ENCODE peak calls at places on chromosomes 7 and 10, in six cellular contexts. One of them, this sample, is unnamed.

GRCh38 chr10:114635797-114636550 is 22.1 kb downstream of the ABLIM1 start:
- DNase-seq in mesenchymal stem cell: no peak
- DNase-seq in IMR-90: no peak
- DNase-seq in H1: no peak
- DNase-seq in neuronal stem cell: no peak
- DNase-seq in H9: no peak
- DNase-seq in this sample: no peak

GRCh38 chr7:29592866-29593265 is 29.2 kb downstream of the PRR15 start:
- DNase-seq in H1: no peak
- DNase-seq in mesenchymal stem cell: no peak
- DNase-seq in neuronal stem cell: no peak
- DNase-seq in H9: no peak
- DNase-seq in IMR-90: no peak
- DNase-seq in this sample: no peak

GRCh38 chr7:3243680-3244079 is 57.4 kb upstream of the SDK1 start:
- DNase-seq in H9: no peak
- DNase-seq in mesenchymal stem cell: no peak
- DNase-seq in H1: no peak
- DNase-seq in IMR-90: no peak
- DNase-seq in neuronal stem cell: no peak
- DNase-seq in this sample: no peak

GRCh38 chr7:63029207-63029522 is 969.5 kb upstream of the ZNF722 start:
- DNase-seq in H9: peak
- DNase-seq in H1: no peak
- DNase-seq in IMR-90: no peak
- DNase-seq in neuronal stem cell: no peak
- DNase-seq in mesenchymal stem cell: no peak
- DNase-seq in this sample: no peak

GRCh38 chr10:112435013-112435619 is 11.6 kb downstream of the ZDHHC6 start:
- DNase-seq in neuronal stem cell: no peak
- DNase-seq in mesenchymal stem cell: peak
- DNase-seq in H9: no peak
- DNase-seq in H1: no peak
- DNase-seq in IMR-90: peak
- DNase-seq in this sample: peak

GRCh38 chr7:12921751-12922345 is 234.4 kb downstream of the ARL4A start:
- DNase-seq in mesenchymal stem cell: no peak
- DNase-seq in neuronal stem cell: no peak
- DNase-seq in IMR-90: no peak
- DNase-seq in H1: no peak
- DNase-seq in H9: no peak
- DNase-seq in this sample: no peak

GRCh38 chr7:144384071-144384470 is 19.4 kb downstream of the NOBOX start:
- DNase-seq in neuronal stem cell: no peak
- DNase-seq in IMR-90: no peak
- DNase-seq in H1: no peak
- DNase-seq in mesenchymal stem cell: peak
- DNase-seq in H9: peak
- DNase-seq in this sample: peak

GRCh38 chr10:2279666-2280065 is 542.3 kb upstream of the ADARB2 start:
- DNase-seq in neuronal stem cell: peak
- DNase-seq in IMR-90: no peak
- DNase-seq in H1: no peak
- DNase-seq in H9: no peak
- DNase-seq in mesenchymal stem cell: no peak
- DNase-seq in this sample: no peak

GRCh38 chr7:130953193-130953592 is 219.2 kb upstream of the KLF14 start:
- DNase-seq in IMR-90: no peak
- DNase-seq in H1: no peak
- DNase-seq in mesenchymal stem cell: no peak
- DNase-seq in neuronal stem cell: no peak
- DNase-seq in H9: no peak
- DNase-seq in this sample: no peak

GRCh38 chr7:107492875-107493274 is 23.0 kb downstream of the GPR22 start:
- DNase-seq in neuronal stem cell: no peak
- DNase-seq in H9: no peak
- DNase-seq in H1: no peak
- DNase-seq in mesenchymal stem cell: no peak
- DNase-seq in IMR-90: no peak
- DNase-seq in this sample: no peak

GRCh38 chr10:26269754-26270153 is 53.2 kb downstream of the GAD2 start:
- DNase-seq in H9: no peak
- DNase-seq in neuronal stem cell: peak
- DNase-seq in H1: no peak
- DNase-seq in mesenchymal stem cell: no peak
- DNase-seq in IMR-90: no peak
- DNase-seq in this sample: peak

GRCh38 chr7:111650456-111650999 is 88.2 kb upstream of the IMMP2L start:
- DNase-seq in neuronal stem cell: no peak
- DNase-seq in H9: no peak
- DNase-seq in IMR-90: peak
- DNase-seq in mesenchymal stem cell: peak
- DNase-seq in H1: no peak
- DNase-seq in this sample: peak

GRCh38 chr10:13074562-13075451 is 25.2 kb upstream of the OPTN start:
- DNase-seq in H9: peak
- DNase-seq in H1: peak
- DNase-seq in mesenchymal stem cell: peak
- DNase-seq in IMR-90: peak
- DNase-seq in neuronal stem cell: peak
- DNase-seq in this sample: peak

GRCh38 chr10:60662917-60663614 is 115.2 kb upstream of the CDK1 start:
- DNase-seq in H9: no peak
- DNase-seq in H1: no peak
- DNase-seq in neuronal stem cell: no peak
- DNase-seq in mesenchymal stem cell: peak
- DNase-seq in IMR-90: peak
- DNase-seq in this sample: peak

GRCh38 chr10:84204122-84204521 is 9.8 kb downstream of the CDHR1 start:
- DNase-seq in H1: no peak
- DNase-seq in IMR-90: no peak
- DNase-seq in H9: peak
- DNase-seq in neuronal stem cell: no peak
- DNase-seq in mesenchymal stem cell: no peak
- DNase-seq in this sample: no peak

GRCh38 chr10:9869185-9869584 is 1148.5 kb upstream of the CELF2 start:
- DNase-seq in mesenchymal stem cell: no peak
- DNase-seq in H9: no peak
- DNase-seq in H1: no peak
- DNase-seq in neuronal stem cell: no peak
- DNase-seq in IMR-90: no peak
- DNase-seq in this sample: no peak

GRCh38 chr10:9860045-9860444 is 1157.6 kb upstream of the CELF2 start:
- DNase-seq in H9: no peak
- DNase-seq in neuronal stem cell: no peak
- DNase-seq in mesenchymal stem cell: no peak
- DNase-seq in IMR-90: peak
- DNase-seq in H1: no peak
- DNase-seq in this sample: no peak

GRCh38 chr10:9858816-9859215 is 1158.9 kb upstream of the CELF2 start:
- DNase-seq in H9: no peak
- DNase-seq in H1: no peak
- DNase-seq in mesenchymal stem cell: no peak
- DNase-seq in IMR-90: peak
- DNase-seq in neuronal stem cell: no peak
- DNase-seq in this sample: no peak

GRCh38 chr10:9868499-9868898 is 1149.2 kb upstream of the CELF2 start:
- DNase-seq in neuronal stem cell: no peak
- DNase-seq in H1: no peak
- DNase-seq in H9: no peak
- DNase-seq in mesenchymal stem cell: no peak
- DNase-seq in IMR-90: no peak
- DNase-seq in this sample: no peak

DNA sequence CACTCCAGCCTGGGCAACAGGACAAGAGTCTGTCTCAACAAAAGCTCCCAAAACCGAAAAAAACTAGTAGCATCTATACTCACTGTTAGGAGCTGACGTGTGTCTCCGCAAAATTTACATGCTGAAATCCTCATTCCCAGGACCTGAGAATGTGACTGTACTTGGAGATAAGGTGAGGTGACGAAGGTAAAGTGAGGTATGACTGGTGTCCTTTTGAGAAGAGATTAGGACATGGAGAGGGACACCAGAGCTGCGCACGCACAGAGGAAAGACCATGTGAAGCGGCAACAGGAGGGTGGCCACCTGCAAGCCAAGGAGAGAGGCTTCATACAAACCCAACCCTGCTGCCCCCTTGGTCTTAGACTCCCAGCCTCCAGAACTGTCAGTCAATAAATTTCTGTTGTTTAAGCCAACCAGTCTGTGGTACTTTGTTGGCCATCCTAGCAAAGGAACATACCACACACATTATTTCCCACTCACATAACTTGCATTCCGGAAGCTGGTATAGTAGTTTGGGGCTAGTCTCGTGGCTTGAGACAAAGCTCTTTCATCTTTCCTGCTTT is 1154.0 kb upstream of the CELF2 start:
- DNase-seq in IMR-90: no peak
- DNase-seq in neuronal stem cell: no peak
- DNase-seq in mesenchymal stem cell: no peak
- DNase-seq in H1: no peak
- DNase-seq in H9: no peak
- DNase-seq in this sample: no peak
- H4K91ac ChIP-seq in IMR-90: no peak
- H4K91ac ChIP-seq in neuronal stem cell: no peak
- H4K91ac ChIP-seq in mesenchymal stem cell: no peak
- H4K91ac ChIP-seq in H1: no peak
- H4K91ac ChIP-seq in H9: no peak
- H4K91ac ChIP-seq in this sample: no peak

GRCh38 chr10:76155961-76156360 is 724.5 kb downstream of the LRMDA start:
- DNase-seq in neuronal stem cell: no peak
- DNase-seq in mesenchymal stem cell: no peak
- DNase-seq in H9: no peak
- DNase-seq in IMR-90: no peak
- DNase-seq in H1: no peak
- DNase-seq in this sample: no peak

DNA sequence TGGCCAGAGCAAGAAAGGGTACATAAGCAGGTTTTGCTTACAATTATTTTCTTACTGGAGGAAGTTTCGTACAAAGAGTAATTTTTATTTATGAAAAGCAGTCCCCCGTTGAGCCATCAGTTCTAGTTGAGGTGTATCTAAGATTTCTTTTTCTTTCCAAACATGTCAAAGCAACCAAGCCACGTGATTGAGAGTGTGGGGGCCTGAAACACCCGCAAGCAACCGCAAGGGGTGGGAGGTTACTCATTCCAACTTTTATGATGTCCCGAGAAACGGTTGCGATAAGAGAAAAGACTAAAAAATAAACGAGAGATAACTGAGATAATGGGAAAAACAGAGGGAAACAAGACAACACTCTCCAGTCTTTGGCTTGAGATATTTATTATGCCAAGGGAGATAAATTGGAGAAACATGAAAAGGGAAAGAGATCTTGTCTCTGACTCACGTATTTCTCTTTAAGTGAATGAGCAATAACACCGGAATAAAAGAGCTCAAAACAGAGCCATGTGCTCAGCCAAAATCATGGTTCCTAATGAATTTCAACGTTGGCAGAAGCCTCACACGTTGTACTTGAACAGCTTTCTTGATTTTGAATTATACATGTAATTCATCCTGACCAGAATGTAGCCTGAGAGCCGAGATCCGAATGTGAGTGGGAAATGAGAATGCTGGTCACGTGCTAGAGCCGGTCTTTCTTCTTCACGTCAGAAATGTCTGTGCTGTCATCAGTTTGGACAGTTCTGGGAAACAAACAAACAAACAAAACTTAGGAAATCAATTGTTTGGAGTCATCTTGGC is 729.5 kb downstream of the LRMDA start:
- DNase-seq in mesenchymal stem cell: peak
- DNase-seq in H1: no peak
- DNase-seq in IMR-90: no peak
- DNase-seq in neuronal stem cell: no peak
- DNase-seq in H9: no peak
- DNase-seq in this sample: no peak
- H4K8ac ChIP-seq in mesenchymal stem cell: peak
- H4K8ac ChIP-seq in H1: no peak
- H4K8ac ChIP-seq in IMR-90: no peak
- H4K8ac ChIP-seq in neuronal stem cell: no peak
- H4K8ac ChIP-seq in H9: no peak
- H4K8ac ChIP-seq in this sample: no peak

GRCh38 chr10:15724683-15725082 is 5.0 kb upstream of the ITGA8 start:
- DNase-seq in H1: no peak
- DNase-seq in H9: no peak
- DNase-seq in neuronal stem cell: no peak
- DNase-seq in mesenchymal stem cell: no peak
- DNase-seq in IMR-90: no peak
- DNase-seq in this sample: no peak

GRCh38 chr10:15730341-15730740 is 10.6 kb upstream of the ITGA8 start:
- DNase-seq in H9: no peak
- DNase-seq in neuronal stem cell: no peak
- DNase-seq in mesenchymal stem cell: no peak
- DNase-seq in H1: no peak
- DNase-seq in IMR-90: no peak
- DNase-seq in this sample: no peak

GRCh38 chr10:15726042-15726441 is 6.3 kb upstream of the ITGA8 start:
- DNase-seq in H1: no peak
- DNase-seq in mesenchymal stem cell: no peak
- DNase-seq in H9: no peak
- DNase-seq in IMR-90: no peak
- DNase-seq in neuronal stem cell: no peak
- DNase-seq in this sample: no peak

GRCh38 chr10:15725603-15726002 is 5.9 kb upstream of the ITGA8 start:
- DNase-seq in mesenchymal stem cell: peak
- DNase-seq in H9: no peak
- DNase-seq in H1: no peak
- DNase-seq in IMR-90: peak
- DNase-seq in neuronal stem cell: no peak
- DNase-seq in this sample: peak

DNA sequence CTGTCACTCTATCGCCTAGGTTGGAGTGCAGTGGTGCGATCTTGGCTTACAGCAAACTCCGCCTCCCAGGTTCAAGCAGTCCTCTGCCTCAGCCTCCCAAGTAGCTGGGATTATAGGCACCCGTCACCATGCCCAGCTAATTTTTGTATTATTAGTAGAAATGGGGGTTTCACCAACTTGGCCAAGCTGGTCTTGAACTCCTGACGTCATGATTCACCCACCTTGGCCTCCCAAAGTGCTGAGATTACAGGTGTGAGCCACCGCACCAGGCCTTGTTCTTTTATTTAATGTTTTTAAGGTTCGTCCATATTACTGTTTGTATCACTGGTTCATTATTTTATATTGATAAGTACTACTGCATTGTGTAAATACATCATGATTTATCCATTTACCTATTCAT is 10.2 kb upstream of the ITGA8 start:
- DNase-seq in neuronal stem cell: no peak
- DNase-seq in H1: no peak
- DNase-seq in IMR-90: no peak
- DNase-seq in mesenchymal stem cell: no peak
- DNase-seq in H9: no peak
- DNase-seq in this sample: no peak
- H4K91ac ChIP-seq in neuronal stem cell: no peak
- H4K91ac ChIP-seq in H1: no peak
- H4K91ac ChIP-seq in IMR-90: no peak
- H4K91ac ChIP-seq in mesenchymal stem cell: no peak
- H4K91ac ChIP-seq in H9: no peak
- H4K91ac ChIP-seq in this sample: no peak

DNA sequence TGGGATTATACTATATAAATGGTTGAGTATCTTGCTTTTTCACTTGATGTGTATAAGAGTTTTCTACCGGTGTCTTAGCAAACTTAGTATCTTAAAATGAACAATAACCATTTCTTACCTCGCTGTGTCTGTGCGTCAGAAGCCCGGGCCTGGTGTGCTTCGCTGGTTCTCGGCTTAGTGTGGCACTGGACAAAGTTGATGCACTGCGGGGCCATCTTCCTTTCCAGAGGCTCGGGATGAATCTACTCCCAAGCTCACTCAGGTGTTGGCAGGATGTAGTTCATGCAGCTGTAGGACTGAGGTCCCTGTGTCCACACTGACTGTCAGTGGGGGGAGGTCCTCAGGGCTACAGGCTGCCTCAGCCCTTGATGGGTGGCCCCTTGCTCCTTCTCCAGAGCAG is 227.7 kb downstream of the GLRX3 start:
- DNase-seq in mesenchymal stem cell: no peak
- DNase-seq in neuronal stem cell: no peak
- DNase-seq in H1: no peak
- DNase-seq in H9: no peak
- DNase-seq in IMR-90: no peak
- DNase-seq in this sample: no peak
- H4K8ac ChIP-seq in mesenchymal stem cell: no peak
- H4K8ac ChIP-seq in neuronal stem cell: no peak
- H4K8ac ChIP-seq in H1: no peak
- H4K8ac ChIP-seq in H9: no peak
- H4K8ac ChIP-seq in IMR-90: no peak
- H4K8ac ChIP-seq in this sample: no peak

This sample was measured in trophoblast cell.